ENCODE peak calls at places on chromosomes 5 and 9, in four cellular contexts. One of them, this sample, is unnamed.

GRCh38 chr5:13865317-13865716 is 79.2 kb downstream of the DNAH5 start:
- DNase-seq in mesenchymal stem cell: no peak
- DNase-seq in H1: no peak
- DNase-seq in neuronal stem cell: no peak
- DNase-seq in this sample: no peak

GRCh38 chr9:127050152-127050551 is 72.3 kb downstream of the ANGPTL2 start:
- DNase-seq in neuronal stem cell: no peak
- DNase-seq in H1: no peak
- DNase-seq in mesenchymal stem cell: no peak
- DNase-seq in this sample: no peak

GRCh38 chr5:128199104-128199503 is 115.5 kb downstream of the SLC12A2 start:
- DNase-seq in mesenchymal stem cell: peak
- DNase-seq in neuronal stem cell: no peak
- DNase-seq in H1: no peak
- DNase-seq in this sample: no peak

GRCh38 chr5:127564002-127564769 is 46.7 kb downstream of the PRRC1 start:
- DNase-seq in H1: no peak
- DNase-seq in mesenchymal stem cell: peak
- DNase-seq in neuronal stem cell: peak
- DNase-seq in this sample: no peak

GRCh38 chr9:15160673-15161072 is 146.3 kb downstream of the TTC39B start:
- DNase-seq in neuronal stem cell: no peak
- DNase-seq in mesenchymal stem cell: peak
- DNase-seq in H1: no peak
- DNase-seq in this sample: no peak

GRCh38 chr9:137029058-137029922 is 1.3 kb upstream of the ABCA2 start:
- DNase-seq in mesenchymal stem cell: peak
- DNase-seq in H1: no peak
- DNase-seq in neuronal stem cell: peak
- DNase-seq in this sample: peak

GRCh38 chr5:137398751-137399150 is 100.4 kb downstream of the SPOCK1 start:
- DNase-seq in mesenchymal stem cell: no peak
- DNase-seq in H1: no peak
- DNase-seq in neuronal stem cell: no peak
- DNase-seq in this sample: no peak

GRCh38 chr9:93098236-93098946 is 2.4 kb downstream of the CARD19 start:
- DNase-seq in mesenchymal stem cell: peak
- DNase-seq in neuronal stem cell: no peak
- DNase-seq in H1: no peak
- DNase-seq in this sample: no peak

GRCh38 chr9:89256225-89256624 is 54.8 kb upstream of the CKS2 start:
- DNase-seq in neuronal stem cell: no peak
- DNase-seq in H1: no peak
- DNase-seq in mesenchymal stem cell: no peak
- DNase-seq in this sample: no peak

GRCh38 chr5:90933298-90933697 is 374.7 kb downstream of the ADGRV1 start:
- DNase-seq in mesenchymal stem cell: no peak
- DNase-seq in neuronal stem cell: no peak
- DNase-seq in H1: no peak
- DNase-seq in this sample: no peak
- H2BK15ac ChIP-seq in mesenchymal stem cell: no peak
- H2BK15ac ChIP-seq in neuronal stem cell: no peak
- H2BK15ac ChIP-seq in H1: no peak
- H2BK15ac ChIP-seq in this sample: no peak

GRCh38 chr5:11504083-11504785 is 400.0 kb downstream of the CTNND2 start:
- DNase-seq in H1: no peak
- DNase-seq in mesenchymal stem cell: no peak
- DNase-seq in neuronal stem cell: no peak
- DNase-seq in this sample: no peak
- H2BK12ac ChIP-seq in H1: no peak
- H2BK12ac ChIP-seq in mesenchymal stem cell: no peak
- H2BK12ac ChIP-seq in neuronal stem cell: peak
- H2BK12ac ChIP-seq in this sample: no peak

GRCh38 chr5:66989781-66990180 is 206.8 kb downstream of the CD180 start:
- DNase-seq in neuronal stem cell: no peak
- DNase-seq in mesenchymal stem cell: no peak
- DNase-seq in H1: no peak
- DNase-seq in this sample: no peak

GRCh38 chr5:66987126-66987525 is 209.5 kb downstream of the CD180 start:
- DNase-seq in H1: no peak
- DNase-seq in neuronal stem cell: no peak
- DNase-seq in mesenchymal stem cell: no peak
- DNase-seq in this sample: no peak

GRCh38 chr5:66987540-66987939 is 209.1 kb downstream of the CD180 start:
- DNase-seq in neuronal stem cell: no peak
- DNase-seq in mesenchymal stem cell: no peak
- DNase-seq in H1: no peak
- DNase-seq in this sample: no peak

GRCh38 chr5:66987949-66988838 is 208.4 kb downstream of the CD180 start:
- DNase-seq in neuronal stem cell: no peak
- DNase-seq in mesenchymal stem cell: peak
- DNase-seq in H1: no peak
- DNase-seq in this sample: no peak

DNA sequence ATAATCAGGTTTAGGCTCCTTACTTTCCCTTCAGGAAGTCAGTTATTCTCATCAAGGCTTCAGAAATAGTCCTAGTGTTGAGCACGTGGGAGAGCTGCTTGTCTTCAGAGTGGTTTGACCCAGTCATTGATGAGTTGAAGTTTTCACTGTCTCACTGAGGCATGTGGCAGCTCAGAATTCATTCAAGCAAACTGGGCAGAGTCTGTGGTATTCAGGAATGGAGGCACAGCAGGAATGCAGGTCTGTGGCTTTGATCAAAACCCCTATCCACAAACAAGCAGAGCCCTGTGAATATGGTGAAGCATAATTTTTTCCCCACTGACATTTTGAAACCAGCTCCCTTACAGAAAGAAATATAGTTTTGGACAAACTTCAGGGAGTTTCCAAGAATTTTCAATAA is 207.3 kb downstream of the CD180 start:
- DNase-seq in neuronal stem cell: no peak
- DNase-seq in mesenchymal stem cell: peak
- DNase-seq in H1: no peak
- DNase-seq in this sample: no peak
- H2BK15ac ChIP-seq in neuronal stem cell: no peak
- H2BK15ac ChIP-seq in mesenchymal stem cell: no peak
- H2BK15ac ChIP-seq in H1: no peak
- H2BK15ac ChIP-seq in this sample: no peak

GRCh38 chr5:174402224-174402812 is 322.1 kb upstream of the MSX2 start:
- DNase-seq in neuronal stem cell: no peak
- DNase-seq in mesenchymal stem cell: no peak
- DNase-seq in H1: no peak
- DNase-seq in this sample: no peak
- H2BK12ac ChIP-seq in neuronal stem cell: no peak
- H2BK12ac ChIP-seq in mesenchymal stem cell: no peak
- H2BK12ac ChIP-seq in H1: no peak
- H2BK12ac ChIP-seq in this sample: no peak

GRCh38 chr5:147407094-147407681 is 102.7 kb downstream of the DPYSL3 start:
- DNase-seq in H1: no peak
- DNase-seq in mesenchymal stem cell: peak
- DNase-seq in neuronal stem cell: no peak
- DNase-seq in this sample: no peak

GRCh38 chr5:147406636-147407035 is 103.2 kb downstream of the DPYSL3 start:
- DNase-seq in H1: no peak
- DNase-seq in mesenchymal stem cell: no peak
- DNase-seq in neuronal stem cell: no peak
- DNase-seq in this sample: no peak

GRCh38 chr5:147404706-147405105 is 105.2 kb downstream of the DPYSL3 start:
- DNase-seq in H1: no peak
- DNase-seq in neuronal stem cell: no peak
- DNase-seq in mesenchymal stem cell: no peak
- DNase-seq in this sample: no peak

GRCh38 chr5:147400836-147401235 is 109.0 kb downstream of the DPYSL3 start:
- DNase-seq in neuronal stem cell: no peak
- DNase-seq in mesenchymal stem cell: no peak
- DNase-seq in H1: no peak
- DNase-seq in this sample: no peak

DNA sequence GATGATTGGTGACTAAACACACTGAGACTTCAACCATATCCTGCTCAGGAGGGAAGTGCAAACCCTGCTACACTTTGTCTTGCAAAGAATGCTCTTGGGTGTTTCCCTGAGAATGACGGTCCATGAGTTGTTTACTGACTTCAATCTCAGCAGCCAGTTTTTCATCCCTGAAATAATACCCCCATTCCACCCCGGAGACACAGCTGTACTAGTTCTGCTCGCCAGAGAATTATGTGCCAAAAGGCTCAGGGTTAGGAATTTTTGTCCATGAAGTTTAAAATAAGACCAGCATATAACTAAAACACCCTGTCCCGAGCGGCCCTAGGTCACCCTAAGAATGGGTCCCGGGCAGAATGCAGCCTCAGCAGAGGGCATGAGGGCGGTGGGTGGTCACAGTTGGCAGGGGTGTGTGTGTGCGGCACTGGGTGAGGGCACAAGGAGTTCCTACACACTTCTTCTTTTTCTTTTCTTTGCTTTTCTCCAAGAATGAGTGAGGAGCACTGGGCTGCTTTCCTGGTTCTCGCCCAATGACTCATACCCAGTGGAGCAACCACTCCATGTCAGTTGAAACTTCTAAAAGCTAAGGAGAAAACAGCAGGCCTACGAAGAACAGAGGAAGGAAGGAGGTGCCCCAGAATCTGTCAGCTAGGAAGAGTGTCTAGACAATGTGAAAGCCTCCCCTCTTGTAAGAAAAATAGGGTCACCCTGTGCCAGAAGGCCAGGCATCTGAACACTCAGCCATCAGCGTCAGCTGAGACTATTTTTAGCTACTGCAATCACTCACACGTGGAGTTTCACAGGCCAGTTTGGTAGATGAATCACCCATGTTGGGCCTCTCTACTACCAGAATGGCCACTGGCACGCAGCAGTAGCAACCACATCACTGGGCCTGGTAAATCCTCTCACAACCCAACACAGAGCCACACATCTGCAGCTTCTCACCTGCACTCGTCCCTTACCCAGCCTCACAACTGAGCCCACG is 105.9 kb downstream of the DPYSL3 start:
- DNase-seq in H1: no peak
- DNase-seq in neuronal stem cell: no peak
- DNase-seq in mesenchymal stem cell: peak
- DNase-seq in this sample: no peak
- H2BK15ac ChIP-seq in H1: no peak
- H2BK15ac ChIP-seq in neuronal stem cell: no peak
- H2BK15ac ChIP-seq in mesenchymal stem cell: peak
- H2BK15ac ChIP-seq in this sample: no peak

GRCh38 chr5:5330723-5331530 is 91.5 kb upstream of the ICE1 start:
- DNase-seq in mesenchymal stem cell: peak
- DNase-seq in H1: no peak
- DNase-seq in neuronal stem cell: no peak
- DNase-seq in this sample: no peak
- H2BK12ac ChIP-seq in mesenchymal stem cell: no peak
- H2BK12ac ChIP-seq in H1: no peak
- H2BK12ac ChIP-seq in neuronal stem cell: peak
- H2BK12ac ChIP-seq in this sample: no peak

GRCh38 chr5:98769006-98769255 is 4.5 kb upstream of the RGMB start:
- DNase-seq in neuronal stem cell: no peak
- DNase-seq in mesenchymal stem cell: no peak
- DNase-seq in H1: no peak
- DNase-seq in this sample: no peak
- H2BK15ac ChIP-seq in neuronal stem cell: peak
- H2BK15ac ChIP-seq in mesenchymal stem cell: peak
- H2BK15ac ChIP-seq in H1: no peak
- H2BK15ac ChIP-seq in this sample: no peak

GRCh38 chr5:158570502-158570901 is 529.2 kb downstream of the EBF1 start:
- DNase-seq in mesenchymal stem cell: no peak
- DNase-seq in neuronal stem cell: no peak
- DNase-seq in H1: no peak
- DNase-seq in this sample: no peak
- H2BK12ac ChIP-seq in mesenchymal stem cell: no peak
- H2BK12ac ChIP-seq in neuronal stem cell: no peak
- H2BK12ac ChIP-seq in H1: no peak
- H2BK12ac ChIP-seq in this sample: no peak

GRCh38 chr9:35521708-35522107 is 31.8 kb downstream of the RUSC2 start:
- DNase-seq in H1: no peak
- DNase-seq in mesenchymal stem cell: peak
- DNase-seq in neuronal stem cell: no peak
- DNase-seq in this sample: no peak

GRCh38 chr9:35519697-35520403 is 29.9 kb downstream of the RUSC2 start:
- DNase-seq in neuronal stem cell: no peak
- DNase-seq in mesenchymal stem cell: no peak
- DNase-seq in H1: no peak
- DNase-seq in this sample: no peak

GRCh38 chr9:35522725-35523124 is 32.8 kb downstream of the RUSC2 start:
- DNase-seq in mesenchymal stem cell: no peak
- DNase-seq in neuronal stem cell: no peak
- DNase-seq in H1: no peak
- DNase-seq in this sample: no peak

GRCh38 chr9:35520404-35520790 is 30.5 kb downstream of the RUSC2 start:
- DNase-seq in H1: no peak
- DNase-seq in neuronal stem cell: no peak
- DNase-seq in mesenchymal stem cell: peak
- DNase-seq in this sample: no peak

DNA sequence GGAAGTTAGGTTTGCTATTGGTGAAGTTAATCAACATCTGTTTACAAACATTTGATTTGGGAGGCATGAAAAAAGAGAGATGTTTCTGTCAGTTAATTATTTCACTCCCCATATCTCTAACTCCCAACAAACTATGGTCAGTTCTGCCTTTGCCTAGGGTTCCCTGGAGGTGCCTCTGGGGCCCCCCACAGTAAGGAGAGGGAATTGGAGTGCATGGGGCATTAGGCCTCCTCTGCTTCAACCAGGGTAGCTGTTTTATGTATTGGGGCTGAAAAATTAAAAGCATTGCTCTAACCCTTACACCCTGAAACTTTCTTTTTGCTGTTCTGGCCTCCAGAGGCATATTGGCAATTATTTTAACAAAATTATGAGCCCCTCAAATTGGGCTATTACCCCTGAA is 32.3 kb downstream of the RUSC2 start:
- DNase-seq in H1: no peak
- DNase-seq in mesenchymal stem cell: no peak
- DNase-seq in neuronal stem cell: no peak
- DNase-seq in this sample: no peak
- H2BK15ac ChIP-seq in H1: no peak
- H2BK15ac ChIP-seq in mesenchymal stem cell: no peak
- H2BK15ac ChIP-seq in neuronal stem cell: no peak
- H2BK15ac ChIP-seq in this sample: no peak

GRCh38 chr5:168362097-168362885 is 70.8 kb downstream of the WWC1 start:
- DNase-seq in mesenchymal stem cell: no peak
- DNase-seq in H1: no peak
- DNase-seq in neuronal stem cell: no peak
- DNase-seq in this sample: no peak
- H2BK12ac ChIP-seq in mesenchymal stem cell: no peak
- H2BK12ac ChIP-seq in H1: no peak
- H2BK12ac ChIP-seq in neuronal stem cell: no peak
- H2BK12ac ChIP-seq in this sample: no peak